ENCODE peak calls at places on chromosomes 7 and 10, in nine cellular contexts. T, J, E, P, B, C, X, W and L are unnamed samples. For H4K20me1 and H3K9me2, the result is how much of the 10 kb centered on the place peaks cover.

GRCh38 chr7:157041514-157042277 is 31.2 kb upstream of the MNX1 start:
- DNase-seq in T (no peak), J (no peak), P (no peak), B (no peak), E (no peak), C (no peak), W (no peak), X (no peak), L (no peak)

GRCh38 chr7:1531979-1532455 is 1.5 kb downstream of the MAFK start:
- DNase-seq in E (no peak), J (no peak), B (peak), T (no peak), W (peak), X (no peak), P (peak), C (no peak), L (no peak)

GRCh38 chr10:86878973-86879781 is 78.2 kb downstream of the MMRN2 start:
- DNase-seq in J (no peak), C (no peak), W (no peak), B (no peak), T (no peak), P (no peak), X (no peak), E (no peak), L (no peak)

GRCh38 chr10:109846832-109847231 is 76.5 kb downstream of the XPNPEP1 start:
- DNase-seq in W (no peak), C (no peak), E (no peak), P (no peak), X (no peak), T (no peak), J (no peak), B (no peak), L (no peak)

GRCh38 chr7:106421181-106421762 is 136.5 kb upstream of the NAMPT start:
- DNase-seq in B (no peak), P (peak), J (no peak), T (no peak), E (no peak), W (no peak), X (no peak), C (no peak), L (peak)

GRCh38 chr10:20744851-20745250 is 152.3 kb downstream of the NEBL start:
- DNase-seq in P (no peak), E (no peak), W (no peak), J (no peak), B (no peak), T (no peak), C (no peak), X (no peak), L (no peak)

GRCh38 chr10:132623996-132624846 is 86.6 kb downstream of the INPP5A start:
- DNase-seq in E (no peak), J (no peak), T (no peak), B (no peak), C (no peak), W (no peak), P (no peak), X (no peak), L (no peak)

GRCh38 chr10:99630439-99630838 is 10.2 kb upstream of the SLC25A28 start:
- DNase-seq in T (no peak), X (peak), B (peak), E (peak), W (no peak), J (peak), C (peak), P (peak), L (peak)

GRCh38 chr7:114047889-114048288 is 129.1 kb upstream of the PPP1R3A start:
- DNase-seq in X (no peak), C (no peak), P (peak), W (no peak), T (no peak), E (no peak), B (no peak), J (no peak), L (peak)

GRCh38 chr10:49115015-49115795 is at the start of gene VSTM4:
- DNase-seq in W (no peak), E (no peak), X (no peak), J (no peak), C (no peak), P (peak), B (no peak), T (peak), L (peak)

GRCh38 chr10:103057980-103058568 is 135.0 kb downstream of the NT5C2 start:
- DNase-seq in J (no peak), E (no peak), X (no peak), C (no peak), P (no peak), W (no peak), T (no peak), B (no peak), L (no peak)

GRCh38 chr10:103055105-103055504 is 137.0 kb downstream of the CNNM2 start:
- DNase-seq in B (no peak), X (no peak), C (no peak), J (no peak), W (no peak), E (no peak), P (no peak), T (no peak), L (no peak)

GRCh38 chr10:103053659-103054581 is 135.8 kb downstream of the CNNM2 start:
- DNase-seq in C (no peak), X (no peak), J (no peak), E (peak), B (peak), P (peak), W (no peak), T (peak), L (peak)

GRCh38 chr10:103049237-103049636 is 131.1 kb downstream of the CNNM2 start:
- DNase-seq in P (no peak), J (no peak), T (no peak), X (no peak), C (no peak), B (no peak), E (no peak), W (no peak), L (no peak)

GRCh38 chr10:103054621-103055020 is 136.5 kb downstream of the CNNM2 start:
- DNase-seq in E (no peak), B (no peak), T (no peak), X (no peak), W (no peak), J (no peak), C (no peak), P (no peak), L (no peak)
- H3K4me3 ChIP-seq in E (peak), B (no peak), T (no peak), X (no peak), W (no peak), J (no peak), C (no peak), P (no peak), L (no peak)

GRCh38 chr10:32329061-32329460 is 17.9 kb downstream of the EPC1 start:
- DNase-seq in W (no peak), B (no peak), J (no peak), E (no peak), T (no peak), C (no peak), P (no peak), X (no peak), L (no peak)

GRCh38 chr10:32328499-32328898 is 18.5 kb downstream of the EPC1 start:
- DNase-seq in C (no peak), T (no peak), E (no peak), B (no peak), P (no peak), X (no peak), J (no peak), W (no peak), L (no peak)

GRCh38 chr10:32326680-32327363 is 20.1 kb downstream of the EPC1 start:
- DNase-seq in B (peak), W (no peak), J (no peak), X (no peak), C (no peak), P (no peak), T (no peak), E (no peak), L (no peak)

GRCh38 chr10:32326119-32326518 is 20.8 kb downstream of the EPC1 start:
- DNase-seq in T (peak), W (no peak), B (no peak), E (no peak), C (no peak), P (no peak), X (peak), J (no peak), L (no peak)

DNA sequence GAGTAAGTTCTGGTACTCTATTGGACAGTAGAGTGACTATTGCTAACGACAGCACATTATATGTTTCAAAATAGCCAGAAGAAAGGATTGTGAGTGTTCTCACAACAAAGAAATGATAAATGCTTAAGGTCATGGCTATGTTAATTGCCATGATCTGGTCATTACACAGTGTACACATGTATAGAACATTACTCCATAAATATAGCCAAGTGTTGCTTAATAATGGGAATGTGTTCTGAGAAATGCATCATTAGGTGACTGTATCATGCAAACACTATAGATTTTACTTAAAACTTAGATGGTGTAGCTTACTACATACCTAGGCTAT is 19.6 kb downstream of the EPC1 start:
- DNase-seq in C (no peak), W (no peak), T (no peak), B (no peak), J (no peak), E (no peak), P (no peak), X (no peak), L (peak)
- H4K20me1 ChIP-seq in C (under half), W (under half), T (under half), B (half or more), J (under half), E (half or more), P (half or more), X (half or more), L (half or more)

GRCh38 chr7:128114806-128115205 is 83.6 kb upstream of the LRRC4 start:
- DNase-seq in B (no peak), T (no peak), P (no peak), X (no peak), E (no peak), C (no peak), J (no peak), W (no peak), L (no peak)

GRCh38 chr7:128115821-128116723 is 84.8 kb upstream of the LRRC4 start:
- DNase-seq in X (no peak), P (no peak), J (no peak), E (no peak), C (no peak), B (no peak), T (peak), W (no peak), L (no peak)

GRCh38 chr7:128113839-128114238 is 82.6 kb upstream of the LRRC4 start:
- DNase-seq in J (no peak), P (no peak), C (no peak), T (no peak), X (no peak), E (no peak), B (no peak), W (no peak), L (no peak)

GRCh38 chr7:128116740-128117139 is 85.5 kb upstream of the LRRC4 start:
- DNase-seq in X (no peak), E (no peak), P (no peak), B (no peak), C (no peak), W (no peak), T (no peak), J (no peak), L (no peak)

GRCh38 chr7:128115326-128115820 is 84.1 kb upstream of the LRRC4 start:
- DNase-seq in B (peak), C (no peak), J (no peak), W (peak), X (no peak), T (no peak), P (no peak), E (no peak), L (peak)
- H3K9me2 ChIP-seq in B (under half), C (under half), J (under half), W (under half), X (under half), T (under half), P (under half), E (under half), L (under half)

DNA sequence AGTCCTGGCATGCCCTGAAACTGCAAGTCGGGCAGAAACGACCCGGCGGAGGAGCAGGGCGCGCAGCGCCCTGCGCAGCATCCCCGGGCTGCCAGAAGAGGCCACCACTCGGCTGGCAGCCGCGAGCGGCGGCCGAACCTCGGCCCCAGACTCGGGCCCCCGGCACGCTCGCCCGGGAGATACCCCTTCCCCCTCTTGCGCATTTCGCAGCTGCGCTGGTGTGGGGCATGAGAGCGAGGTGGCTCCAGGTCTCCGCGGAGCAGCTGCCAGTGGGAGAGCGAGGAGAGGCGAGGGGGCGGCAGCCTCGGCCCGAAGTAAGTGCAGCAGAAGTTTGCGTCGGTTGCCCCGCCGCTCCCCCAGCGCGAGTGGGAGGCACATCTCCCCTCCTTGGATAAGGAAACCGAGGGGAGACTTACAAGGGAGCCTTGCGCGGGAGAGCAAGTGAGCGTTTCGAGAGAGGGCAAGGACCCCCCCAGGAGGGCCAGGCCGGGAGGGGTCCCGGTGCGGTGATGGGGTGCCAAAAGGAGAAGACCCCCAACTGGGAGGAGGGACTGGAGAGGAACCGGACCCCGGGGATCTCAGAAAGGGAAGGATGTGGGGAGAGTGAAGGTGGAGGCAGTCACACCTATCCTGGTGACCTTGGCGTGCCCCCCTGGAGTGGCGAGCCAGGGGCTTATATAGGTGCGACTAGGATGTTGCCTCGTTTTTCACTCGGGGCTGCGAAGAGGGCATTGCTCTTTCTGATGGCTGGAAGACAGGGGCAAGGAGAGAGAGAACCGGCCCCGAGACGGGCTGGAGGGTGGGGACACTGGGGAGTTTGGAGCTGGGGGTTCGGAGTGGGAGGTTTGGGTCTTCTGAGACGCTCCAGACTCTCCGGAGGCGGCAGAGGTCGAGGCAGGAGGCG is 256.3 kb downstream of the OTUD1 start:
- DNase-seq in W (no peak), T (peak), C (no peak), P (peak), E (peak), J (no peak), B (no peak), X (no peak), L (no peak)
- H3K4me3 ChIP-seq in W (no peak), T (peak), C (no peak), P (peak), E (peak), J (no peak), B (no peak), X (no peak), L (no peak)

GRCh38 chr10:22693371-22693784 is 21.0 kb downstream of the PIP4K2A start:
- DNase-seq in X (no peak), P (no peak), B (peak), C (no peak), T (no peak), E (no peak), J (no peak), W (no peak), L (peak)
- H4K20me1 ChIP-seq in X (under half), P (under half), B (under half), C (half or more), T (under half), E (under half), J (under half), W (under half), L (under half)

DNA sequence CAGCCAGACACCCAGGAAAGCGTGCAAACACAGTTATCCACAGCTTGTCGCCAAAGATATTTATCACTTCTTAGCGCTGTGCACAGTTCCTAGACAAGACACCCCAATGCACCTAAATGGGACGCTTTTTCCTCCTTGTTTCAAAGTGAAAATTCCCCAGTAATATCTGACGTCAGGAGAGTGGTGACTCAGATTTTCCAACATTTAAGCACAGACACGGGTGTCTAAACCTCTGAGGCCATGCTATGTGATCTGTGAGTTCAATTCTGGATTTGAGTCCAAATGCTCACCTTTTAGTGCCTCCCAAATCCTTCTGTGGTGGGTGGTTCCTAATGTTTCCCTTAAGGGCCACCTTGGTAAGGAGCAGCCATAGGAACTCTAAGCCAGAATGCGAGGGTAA is 151.7 kb downstream of the EMX2 start:
- DNase-seq in E (no peak), X (no peak), P (peak), B (no peak), C (no peak), T (no peak), J (no peak), W (no peak), L (peak)
- H3K9me2 ChIP-seq in E (under half), X (under half), P (under half), B (under half), C (under half), T (under half), J (under half), W (under half), L (under half)